ENCODE peak calls at places on chromosomes 4 and X, in four cellular contexts. One of them, this sample, is unnamed. For H3K27me3, the result is how much of the 10 kb centered on the place peaks cover.

GRCh38 chrX:75547137-75547536 is 24.3 kb upstream of the ZDHHC15 start:
- DNase-seq in HepG2: no peak
- DNase-seq in GM12878: no peak
- DNase-seq in H1: no peak
- DNase-seq in this sample: no peak

GRCh38 chrX:115650916-115651315 is 89.9 kb downstream of the PLS3 start:
- DNase-seq in HepG2: peak
- DNase-seq in GM12878: peak
- DNase-seq in H1: no peak
- DNase-seq in this sample: peak

GRCh38 chr4:19130836-19131235 is 1109.3 kb upstream of the LCORL start:
- DNase-seq in HepG2: no peak
- DNase-seq in GM12878: no peak
- DNase-seq in H1: no peak
- DNase-seq in this sample: no peak

GRCh38 chrX:11349661-11350337 is 56.6 kb downstream of the AMELX start:
- DNase-seq in HepG2: no peak
- DNase-seq in GM12878: no peak
- DNase-seq in H1: no peak
- DNase-seq in this sample: no peak

GRCh38 chrX:154090731-154091130 is 6.8 kb downstream of the MECP2 start:
- DNase-seq in HepG2: no peak
- DNase-seq in GM12878: no peak
- DNase-seq in H1: no peak
- DNase-seq in this sample: no peak

GRCh38 chr4:56871357-56871993 is 36.2 kb upstream of the REST start:
- DNase-seq in HepG2: no peak
- DNase-seq in GM12878: no peak
- DNase-seq in H1: no peak
- DNase-seq in this sample: peak

GRCh38 chr4:172809998-172810397 is 358.6 kb upstream of the GALNT7 start:
- DNase-seq in HepG2: no peak
- DNase-seq in GM12878: no peak
- DNase-seq in H1: no peak
- DNase-seq in this sample: no peak

GRCh38 chrX:25156323-25156722 is 140.6 kb upstream of the ARX start:
- DNase-seq in HepG2: no peak
- DNase-seq in GM12878: no peak
- DNase-seq in H1: no peak
- DNase-seq in this sample: no peak

GRCh38 chrX:108225456-108225730 is 133.8 kb downstream of the ATG4A start:
- DNase-seq in HepG2: no peak
- DNase-seq in GM12878: no peak
- DNase-seq in H1: no peak
- DNase-seq in this sample: no peak

GRCh38 chrX:118823263-118824172 is at the start of gene ZCCHC12:
- DNase-seq in HepG2: peak
- DNase-seq in GM12878: no peak
- DNase-seq in H1: peak
- DNase-seq in this sample: peak

GRCh38 chrX:130539721-130540321 is 138.0 kb downstream of the RBMX2 start:
- DNase-seq in HepG2: peak
- DNase-seq in GM12878: no peak
- DNase-seq in H1: no peak
- DNase-seq in this sample: peak

GRCh38 chrX:73262991-73263390 is 48.3 kb upstream of the NAP1L2 start:
- DNase-seq in HepG2: peak
- DNase-seq in GM12878: no peak
- DNase-seq in H1: no peak
- DNase-seq in this sample: peak

GRCh38 chrX:102067966-102068723 is 57.3 kb upstream of the TCEAL2 start:
- DNase-seq in HepG2: peak
- DNase-seq in GM12878: peak
- DNase-seq in H1: no peak
- DNase-seq in this sample: no peak

GRCh38 chr4:123449362-123449761 is 52.8 kb downstream of the SPRY1 start:
- DNase-seq in HepG2: no peak
- DNase-seq in GM12878: no peak
- DNase-seq in H1: no peak
- DNase-seq in this sample: no peak
- TF ChIP-seq SUZ12 in HepG2: no peak
- TF ChIP-seq SUZ12 in GM12878: no peak
- TF ChIP-seq SUZ12 in H1: no peak
- TF ChIP-seq SUZ12 in this sample: no peak

DNA sequence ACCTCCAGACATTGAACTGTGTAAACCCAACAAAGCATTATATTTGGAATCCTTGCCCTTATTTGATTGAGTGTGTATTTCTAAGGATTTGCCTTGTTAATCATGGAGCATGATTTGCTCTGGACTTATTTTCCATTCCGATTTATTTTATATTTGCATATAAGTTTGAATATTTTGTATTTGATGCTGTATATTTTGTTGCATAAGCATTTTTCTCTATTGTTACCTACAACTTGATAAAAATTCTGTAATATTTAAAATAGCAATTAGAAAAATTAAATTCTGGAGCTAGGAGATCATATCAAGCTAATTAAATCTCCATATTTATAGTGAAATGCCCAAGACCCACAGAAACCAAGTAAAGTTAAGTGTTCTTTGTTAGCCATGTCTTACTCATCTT is 47.2 kb downstream of the USO1 start:
- DNase-seq in HepG2: no peak
- DNase-seq in GM12878: no peak
- DNase-seq in H1: no peak
- DNase-seq in this sample: no peak
- H3K4me3 ChIP-seq in HepG2: no peak
- H3K4me3 ChIP-seq in GM12878: no peak
- H3K4me3 ChIP-seq in H1: no peak
- H3K4me3 ChIP-seq in this sample: no peak

DNA sequence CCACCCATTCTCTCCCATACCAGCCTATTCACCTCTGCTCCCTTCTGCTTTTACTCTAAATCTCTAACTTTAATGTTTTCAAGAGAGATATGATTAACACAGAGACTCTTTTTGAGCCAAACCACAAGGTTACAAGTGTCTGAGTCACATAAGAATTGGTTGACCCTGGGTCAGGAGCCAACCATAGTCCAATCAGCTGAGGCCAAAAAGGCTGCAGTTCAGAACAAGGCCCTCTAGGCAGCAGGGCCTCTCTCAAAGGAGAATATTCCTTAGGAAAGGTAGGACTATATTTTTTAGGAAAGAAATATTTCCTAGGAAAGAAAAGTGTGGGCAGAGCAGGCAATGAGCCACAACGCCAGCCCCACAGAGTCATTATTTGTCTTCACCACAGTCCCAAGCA is 2.3 kb downstream of the ATP8A1 start:
- DNase-seq in HepG2: peak
- DNase-seq in GM12878: no peak
- DNase-seq in H1: no peak
- DNase-seq in this sample: no peak
- H3K27me3 ChIP-seq in HepG2: under half
- H3K27me3 ChIP-seq in GM12878: under half
- H3K27me3 ChIP-seq in H1: under half
- H3K27me3 ChIP-seq in this sample: under half

GRCh38 chr4:54082168-54082567 is 17.8 kb upstream of the CHIC2 start:
- DNase-seq in HepG2: peak
- DNase-seq in GM12878: no peak
- DNase-seq in H1: no peak
- DNase-seq in this sample: no peak
- TF ChIP-seq SUZ12 in HepG2: no peak
- TF ChIP-seq SUZ12 in GM12878: no peak
- TF ChIP-seq SUZ12 in H1: no peak
- TF ChIP-seq SUZ12 in this sample: no peak

DNA sequence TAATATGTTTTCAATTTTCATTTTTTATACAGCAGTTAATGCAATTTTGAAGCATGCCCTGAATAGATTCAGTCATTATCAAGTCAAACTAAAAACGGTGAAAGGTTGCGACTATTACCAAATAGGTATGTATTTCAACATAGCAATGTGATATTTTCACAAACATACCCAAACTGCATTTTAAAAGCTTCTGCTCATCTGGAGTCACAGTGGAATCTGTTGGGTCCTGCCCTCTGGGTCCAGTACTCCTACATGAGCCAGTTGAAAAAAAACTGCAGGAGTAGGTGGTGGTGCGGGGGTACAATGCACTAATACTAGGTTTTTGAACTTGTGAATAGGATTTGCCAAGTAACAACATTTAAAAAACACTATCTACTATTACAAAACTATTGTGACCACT is 938 bp downstream of the GPR34 start:
- DNase-seq in HepG2: no peak
- DNase-seq in GM12878: no peak
- DNase-seq in H1: no peak
- DNase-seq in this sample: no peak
- H3K4me3 ChIP-seq in HepG2: no peak
- H3K4me3 ChIP-seq in GM12878: no peak
- H3K4me3 ChIP-seq in H1: no peak
- H3K4me3 ChIP-seq in this sample: no peak

DNA sequence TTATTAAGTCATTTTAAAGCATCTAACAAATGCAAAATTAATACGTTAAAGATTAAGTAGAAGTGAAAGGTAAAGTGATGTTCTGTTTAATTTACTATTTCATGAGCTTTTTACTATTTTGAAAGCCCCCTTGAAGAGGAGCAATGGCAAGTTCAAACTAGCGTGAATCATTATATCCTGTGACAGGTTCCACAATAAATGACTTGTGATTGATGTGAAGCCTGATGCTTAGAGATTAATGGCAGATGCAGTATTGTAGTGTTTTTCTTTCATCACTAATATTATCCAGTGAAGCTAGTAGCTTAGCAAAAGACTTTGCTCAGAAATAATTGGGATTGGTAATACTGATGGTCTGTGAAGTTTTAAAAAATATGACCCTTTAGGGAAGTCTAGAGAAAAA is 57.3 kb downstream of the STOX2 start:
- DNase-seq in HepG2: no peak
- DNase-seq in GM12878: no peak
- DNase-seq in H1: no peak
- DNase-seq in this sample: no peak
- H3K27me3 ChIP-seq in HepG2: under half
- H3K27me3 ChIP-seq in GM12878: under half
- H3K27me3 ChIP-seq in H1: under half
- H3K27me3 ChIP-seq in this sample: under half

GRCh38 chr4:2790583-2791517 is 2.0 kb upstream of the SH3BP2 start:
- DNase-seq in HepG2: no peak
- DNase-seq in GM12878: no peak
- DNase-seq in H1: no peak
- DNase-seq in this sample: no peak
- TF ChIP-seq SUZ12 in HepG2: no peak
- TF ChIP-seq SUZ12 in GM12878: no peak
- TF ChIP-seq SUZ12 in H1: no peak
- TF ChIP-seq SUZ12 in this sample: no peak

GRCh38 chrX:150683536-150684146 is 9.6 kb upstream of the MTMR1 start:
- DNase-seq in HepG2: peak
- DNase-seq in GM12878: no peak
- DNase-seq in H1: no peak
- DNase-seq in this sample: peak
- H3K4me3 ChIP-seq in HepG2: no peak
- H3K4me3 ChIP-seq in GM12878: no peak
- H3K4me3 ChIP-seq in H1: no peak
- H3K4me3 ChIP-seq in this sample: no peak

GRCh38 chr4:175802988-175803387 is 9.1 kb downstream of the GPM6A start:
- DNase-seq in HepG2: no peak
- DNase-seq in GM12878: no peak
- DNase-seq in H1: no peak
- DNase-seq in this sample: no peak
- H3K27me3 ChIP-seq in HepG2: under half
- H3K27me3 ChIP-seq in GM12878: under half
- H3K27me3 ChIP-seq in H1: under half
- H3K27me3 ChIP-seq in this sample: under half

DNA sequence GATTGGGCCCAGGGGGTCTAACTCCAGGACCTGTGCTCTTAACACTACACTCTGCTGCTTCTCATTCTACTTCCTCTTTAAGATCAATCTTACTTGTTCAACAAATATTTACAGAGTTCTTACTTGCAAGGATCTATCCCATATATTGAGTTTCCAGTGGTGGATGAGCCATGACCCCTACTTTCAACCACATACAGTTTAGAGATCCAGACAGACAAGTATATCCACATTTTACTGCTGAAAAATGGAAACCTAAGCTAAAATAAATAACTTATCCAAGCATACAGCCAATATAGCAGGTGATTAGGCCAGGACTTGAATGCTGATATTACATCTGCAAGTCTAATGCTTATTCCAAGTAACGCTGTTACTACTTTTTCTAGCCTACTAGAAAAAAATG is 18.7 kb downstream of the TMEM150C start:
- DNase-seq in HepG2: no peak
- DNase-seq in GM12878: no peak
- DNase-seq in H1: no peak
- DNase-seq in this sample: no peak
- TF ChIP-seq SUZ12 in HepG2: no peak
- TF ChIP-seq SUZ12 in GM12878: no peak
- TF ChIP-seq SUZ12 in H1: no peak
- TF ChIP-seq SUZ12 in this sample: no peak

This sample was measured in NT2/D1.